ENCODE peak calls at places on chromosomes 2 and 18, in seven cellular contexts. L is COR-L47, W is ovary, O is Kasumi-1, E is upper lobe of right lung, X is PC-9, A is Peyer's patch. Q is an unnamed sample.

GRCh38 chr18:77162580-77162979 is 30.0 kb upstream of the MBP start:
- DNase-seq in E (no peak), W (no peak), A (no peak), O (no peak), L (no peak), X (no peak), Q (no peak)

GRCh38 chr2:36338124-36338826 is 17.3 kb upstream of the CRIM1 start:
- DNase-seq in L (no peak), W (no peak), E (no peak), A (no peak), O (no peak), X (no peak), Q (no peak)

GRCh38 chr2:1620081-1620480 is 124.2 kb downstream of the PXDN start:
- DNase-seq in E (peak; percentile 36), X (no peak), L (no peak), O (no peak), A (no peak), W (no peak), Q (no peak)

GRCh38 chr2:15647622-15648590 is 56.2 kb downstream of the DDX1 start:
- DNase-seq in E (no peak), X (no peak), W (no peak), L (no peak), A (no peak), O (no peak), Q (no peak)

GRCh38 chr2:133705287-133705686 is 137.0 kb upstream of the NCKAP5 start:
- DNase-seq in L (no peak), X (no peak), W (no peak), O (no peak), A (no peak), E (no peak), Q (no peak)

GRCh38 chr2:71812736-71813135 is 334.9 kb downstream of the CYP26B1 start:
- DNase-seq in E (no peak), X (no peak), A (no peak), O (no peak), L (no peak), W (no peak), Q (no peak)

GRCh38 chr2:172253190-172254052 is 150.7 kb upstream of the DLX2 start:
- DNase-seq in W (peak; percentile 41), L (no peak), X (peak; percentile 100), A (peak; percentile 84), O (peak; percentile 99), E (no peak), Q (peak; percentile 94)

GRCh38 chr2:55357907-55358306 is 61.7 kb downstream of the CCDC88A start:
- DNase-seq in E (no peak), X (no peak), W (no peak), L (no peak), O (no peak), A (no peak), Q (no peak)

GRCh38 chr18:70260683-70261082 is 28.2 kb upstream of the SOCS6 start:
- DNase-seq in X (no peak), O (no peak), L (no peak), E (no peak), W (no peak), A (no peak), Q (no peak)

GRCh38 chr18:70288851-70289328 is at the start of gene SOCS6:
- DNase-seq in W (peak; percentile 43), X (peak; percentile 53), E (peak; percentile 89), O (peak; percentile 77), A (peak; percentile 69), L (peak; percentile 34), Q (peak; percentile 54)

Q was measured in Caki2.